ENCODE peak calls at places on chromosomes 5 and 9, in eight cellular contexts. One of them, this sample, is unnamed.
A peak's percentile ranks its signal among the peaks of the same experiment; 100 is the strongest.

GRCh38 chr9:96075111-96075510 is 199.6 kb downstream of the ERCC6L2 start:
- DNase-seq in CD4-positive, alpha-beta memory T cell: no peak
- DNase-seq in breast epithelium: no peak
- DNase-seq in CD8-positive, alpha-beta T cell: no peak
- DNase-seq in KBM-7: no peak
- DNase-seq in DMS153: no peak
- DNase-seq in GM20000: no peak
- DNase-seq in tibial artery: no peak
- DNase-seq in this sample: no peak

GRCh38 chr9:33289501-33289900 is 815 bp upstream of the NFX1 start:
- DNase-seq in tibial artery: no peak
- DNase-seq in GM20000: no peak
- DNase-seq in KBM-7: peak; percentile 27
- DNase-seq in CD4-positive, alpha-beta memory T cell: peak; percentile 45
- DNase-seq in DMS153: no peak
- DNase-seq in breast epithelium: no peak
- DNase-seq in CD8-positive, alpha-beta T cell: no peak
- DNase-seq in this sample: peak; percentile 20

GRCh38 chr9:136622538-136622948 is 40.2 kb upstream of the EGFL7 start:
- DNase-seq in GM20000: no peak
- DNase-seq in KBM-7: no peak
- DNase-seq in DMS153: no peak
- DNase-seq in CD8-positive, alpha-beta T cell: no peak
- DNase-seq in tibial artery: no peak
- DNase-seq in breast epithelium: no peak
- DNase-seq in CD4-positive, alpha-beta memory T cell: peak; percentile 25
- DNase-seq in this sample: no peak

GRCh38 chr9:6575324-6575758 is 70.2 kb downstream of the GLDC start:
- DNase-seq in tibial artery: no peak
- DNase-seq in breast epithelium: no peak
- DNase-seq in KBM-7: no peak
- DNase-seq in CD4-positive, alpha-beta memory T cell: no peak
- DNase-seq in CD8-positive, alpha-beta T cell: no peak
- DNase-seq in GM20000: peak; percentile 29
- DNase-seq in DMS153: no peak
- DNase-seq in this sample: no peak

GRCh38 chr9:22342489-22343217 is 104.0 kb upstream of the DMRTA1 start:
- DNase-seq in DMS153: no peak
- DNase-seq in tibial artery: peak; percentile 25
- DNase-seq in KBM-7: no peak
- DNase-seq in CD8-positive, alpha-beta T cell: no peak
- DNase-seq in CD4-positive, alpha-beta memory T cell: no peak
- DNase-seq in GM20000: no peak
- DNase-seq in breast epithelium: no peak
- DNase-seq in this sample: no peak

GRCh38 chr9:5582835-5583195 is 46.1 kb upstream of the RIC1 start:
- DNase-seq in KBM-7: no peak
- DNase-seq in DMS153: no peak
- DNase-seq in tibial artery: peak; percentile 65
- DNase-seq in breast epithelium: no peak
- DNase-seq in CD8-positive, alpha-beta T cell: no peak
- DNase-seq in CD4-positive, alpha-beta memory T cell: no peak
- DNase-seq in GM20000: peak; percentile 49
- DNase-seq in this sample: peak; percentile 70

GRCh38 chr5:22938373-22938772 is 85.2 kb upstream of the CDH12 start:
- DNase-seq in DMS153: no peak
- DNase-seq in KBM-7: no peak
- DNase-seq in CD8-positive, alpha-beta T cell: no peak
- DNase-seq in GM20000: no peak
- DNase-seq in CD4-positive, alpha-beta memory T cell: no peak
- DNase-seq in tibial artery: no peak
- DNase-seq in breast epithelium: no peak
- DNase-seq in this sample: no peak

GRCh38 chr5:154230526-154230925 is 40.0 kb downstream of the GALNT10 start:
- DNase-seq in DMS153: no peak
- DNase-seq in KBM-7: no peak
- DNase-seq in GM20000: no peak
- DNase-seq in CD4-positive, alpha-beta memory T cell: no peak
- DNase-seq in tibial artery: no peak
- DNase-seq in CD8-positive, alpha-beta T cell: no peak
- DNase-seq in breast epithelium: no peak
- DNase-seq in this sample: no peak

GRCh38 chr9:98501776-98502175 is 207.0 kb downstream of the GABBR2 start:
- DNase-seq in tibial artery: no peak
- DNase-seq in KBM-7: no peak
- DNase-seq in DMS153: no peak
- DNase-seq in breast epithelium: no peak
- DNase-seq in GM20000: no peak
- DNase-seq in CD8-positive, alpha-beta T cell: no peak
- DNase-seq in CD4-positive, alpha-beta memory T cell: no peak
- DNase-seq in this sample: no peak

GRCh38 chr9:89502038-89502601 is 4.2 kb upstream of the SEMA4D start:
- DNase-seq in CD4-positive, alpha-beta memory T cell: peak; percentile 86
- DNase-seq in CD8-positive, alpha-beta T cell: peak; percentile 45
- DNase-seq in tibial artery: no peak
- DNase-seq in DMS153: no peak
- DNase-seq in breast epithelium: no peak
- DNase-seq in KBM-7: peak; percentile 65
- DNase-seq in GM20000: no peak
- DNase-seq in this sample: peak; percentile 54

This sample was measured in naive thymus-derived CD4-positive, alpha-beta T cell.